ENCODE peak calls at places on chromosomes 4 and X, in nine cellular contexts. One of them, this sample, is unnamed.
A peak's percentile ranks its signal among the peaks of the same experiment; 100 is the strongest.

GRCh38 chr4:26248647-26249046 is 72.2 kb upstream of the RBPJ start:
- DNase-seq in mucosa of descending colon: peak; percentile 63
- DNase-seq in heart left ventricle: peak; percentile 34
- DNase-seq in pancreas: no peak
- DNase-seq in thyroid gland: no peak
- DNase-seq in heart right ventricle: peak; percentile 64
- DNase-seq in body of pancreas: peak; percentile 48
- DNase-seq in HCT116: no peak
- DNase-seq in CD8-positive, alpha-beta memory T cell: no peak
- DNase-seq in this sample: peak; percentile 63

GRCh38 chrX:154349359-154349935 is 25.0 kb downstream of the FLNA start:
- DNase-seq in mucosa of descending colon: no peak
- DNase-seq in heart left ventricle: no peak
- DNase-seq in pancreas: no peak
- DNase-seq in thyroid gland: no peak
- DNase-seq in heart right ventricle: no peak
- DNase-seq in body of pancreas: no peak
- DNase-seq in HCT116: no peak
- DNase-seq in CD8-positive, alpha-beta memory T cell: no peak
- DNase-seq in this sample: no peak

GRCh38 chr4:78627046-78627965 is 75.7 kb downstream of the ANXA3 start:
- DNase-seq in mucosa of descending colon: no peak
- DNase-seq in heart left ventricle: no peak
- DNase-seq in pancreas: no peak
- DNase-seq in thyroid gland: peak; percentile 14
- DNase-seq in heart right ventricle: no peak
- DNase-seq in body of pancreas: no peak
- DNase-seq in HCT116: no peak
- DNase-seq in CD8-positive, alpha-beta memory T cell: no peak
- DNase-seq in this sample: no peak

GRCh38 chrX:65697915-65698796 is 30.7 kb downstream of the MSN start:
- DNase-seq in mucosa of descending colon: peak; percentile 42
- DNase-seq in heart left ventricle: peak; percentile 61
- DNase-seq in pancreas: no peak
- DNase-seq in thyroid gland: peak; percentile 77
- DNase-seq in heart right ventricle: peak; percentile 61
- DNase-seq in body of pancreas: peak; percentile 13
- DNase-seq in HCT116: no peak
- DNase-seq in CD8-positive, alpha-beta memory T cell: peak; percentile 53
- DNase-seq in this sample: peak; percentile 45

GRCh38 chrX:11438767-11439166 is 145.6 kb downstream of the AMELX start:
- DNase-seq in mucosa of descending colon: no peak
- DNase-seq in heart left ventricle: no peak
- DNase-seq in pancreas: no peak
- DNase-seq in thyroid gland: no peak
- DNase-seq in heart right ventricle: no peak
- DNase-seq in body of pancreas: no peak
- DNase-seq in HCT116: no peak
- DNase-seq in CD8-positive, alpha-beta memory T cell: no peak
- DNase-seq in this sample: no peak

GRCh38 chr4:19693949-19694597 is 557.6 kb upstream of the SLIT2 start:
- DNase-seq in mucosa of descending colon: no peak
- DNase-seq in heart left ventricle: peak; percentile 11
- DNase-seq in pancreas: no peak
- DNase-seq in thyroid gland: no peak
- DNase-seq in heart right ventricle: peak; percentile 29
- DNase-seq in body of pancreas: no peak
- DNase-seq in HCT116: no peak
- DNase-seq in CD8-positive, alpha-beta memory T cell: no peak
- DNase-seq in this sample: no peak

GRCh38 chrX:50988649-50989048 is 78.1 kb downstream of the BMP15 start:
- DNase-seq in mucosa of descending colon: peak; percentile 32
- DNase-seq in heart left ventricle: no peak
- DNase-seq in pancreas: no peak
- DNase-seq in thyroid gland: peak; percentile 14
- DNase-seq in heart right ventricle: peak; percentile 3
- DNase-seq in body of pancreas: peak; percentile 54
- DNase-seq in HCT116: no peak
- DNase-seq in CD8-positive, alpha-beta memory T cell: no peak
- DNase-seq in this sample: peak; percentile 30

GRCh38 chr4:102623622-102624021 is 122.5 kb downstream of the NFKB1 start:
- DNase-seq in mucosa of descending colon: no peak
- DNase-seq in heart left ventricle: no peak
- DNase-seq in pancreas: no peak
- DNase-seq in thyroid gland: no peak
- DNase-seq in heart right ventricle: no peak
- DNase-seq in body of pancreas: peak; percentile 26
- DNase-seq in HCT116: peak; percentile 28
- DNase-seq in CD8-positive, alpha-beta memory T cell: no peak
- DNase-seq in this sample: no peak

GRCh38 chr4:180557348-180557747 is 1685.9 kb upstream of the TENM3 start:
- DNase-seq in mucosa of descending colon: no peak
- DNase-seq in heart left ventricle: no peak
- DNase-seq in pancreas: no peak
- DNase-seq in thyroid gland: no peak
- DNase-seq in heart right ventricle: no peak
- DNase-seq in body of pancreas: no peak
- DNase-seq in HCT116: peak; percentile 15
- DNase-seq in CD8-positive, alpha-beta memory T cell: no peak
- DNase-seq in this sample: no peak

GRCh38 chrX:137743414-137743813 is 177.5 kb downstream of the ZIC3 start:
- DNase-seq in mucosa of descending colon: no peak
- DNase-seq in heart left ventricle: no peak
- DNase-seq in pancreas: no peak
- DNase-seq in thyroid gland: no peak
- DNase-seq in heart right ventricle: no peak
- DNase-seq in body of pancreas: no peak
- DNase-seq in HCT116: no peak
- DNase-seq in CD8-positive, alpha-beta memory T cell: no peak
- DNase-seq in this sample: no peak

GRCh38 chrX:137746289-137746688 is 180.4 kb downstream of the ZIC3 start:
- DNase-seq in mucosa of descending colon: no peak
- DNase-seq in heart left ventricle: no peak
- DNase-seq in pancreas: no peak
- DNase-seq in thyroid gland: no peak
- DNase-seq in heart right ventricle: no peak
- DNase-seq in body of pancreas: no peak
- DNase-seq in HCT116: no peak
- DNase-seq in CD8-positive, alpha-beta memory T cell: no peak
- DNase-seq in this sample: no peak

GRCh38 chrX:137748827-137749226 is 182.9 kb downstream of the ZIC3 start:
- DNase-seq in mucosa of descending colon: no peak
- DNase-seq in heart left ventricle: no peak
- DNase-seq in pancreas: no peak
- DNase-seq in thyroid gland: no peak
- DNase-seq in heart right ventricle: no peak
- DNase-seq in body of pancreas: no peak
- DNase-seq in HCT116: no peak
- DNase-seq in CD8-positive, alpha-beta memory T cell: no peak
- DNase-seq in this sample: no peak

GRCh38 chrX:137747231-137747630 is 181.3 kb downstream of the ZIC3 start:
- DNase-seq in mucosa of descending colon: no peak
- DNase-seq in heart left ventricle: no peak
- DNase-seq in pancreas: no peak
- DNase-seq in thyroid gland: no peak
- DNase-seq in heart right ventricle: no peak
- DNase-seq in body of pancreas: no peak
- DNase-seq in HCT116: no peak
- DNase-seq in CD8-positive, alpha-beta memory T cell: no peak
- DNase-seq in this sample: no peak

GRCh38 chrX:137749282-137749681 is 183.4 kb downstream of the ZIC3 start:
- DNase-seq in mucosa of descending colon: no peak
- DNase-seq in heart left ventricle: no peak
- DNase-seq in pancreas: no peak
- DNase-seq in thyroid gland: no peak
- DNase-seq in heart right ventricle: no peak
- DNase-seq in body of pancreas: no peak
- DNase-seq in HCT116: no peak
- DNase-seq in CD8-positive, alpha-beta memory T cell: no peak
- DNase-seq in this sample: no peak
- H3K4me3 ChIP-seq in mucosa of descending colon: no peak overlapping the region
- H3K4me3 ChIP-seq in heart left ventricle: no peak overlapping the region
- H3K4me3 ChIP-seq in pancreas: no peak overlapping the region
- H3K4me3 ChIP-seq in thyroid gland: no peak overlapping the region
- H3K4me3 ChIP-seq in heart right ventricle: no peak overlapping the region
- H3K4me3 ChIP-seq in body of pancreas: no peak overlapping the region
- H3K4me3 ChIP-seq in HCT116: no peak overlapping the region
- H3K4me3 ChIP-seq in CD8-positive, alpha-beta memory T cell: no peak overlapping the region
- H3K4me3 ChIP-seq in this sample: no peak overlapping the region

GRCh38 chrX:125646195-125646594 is 326.5 kb downstream of the TEX13C start:
- DNase-seq in mucosa of descending colon: no peak
- DNase-seq in heart left ventricle: no peak
- DNase-seq in pancreas: no peak
- DNase-seq in thyroid gland: no peak
- DNase-seq in heart right ventricle: no peak
- DNase-seq in body of pancreas: no peak
- DNase-seq in HCT116: no peak
- DNase-seq in CD8-positive, alpha-beta memory T cell: no peak
- DNase-seq in this sample: no peak

GRCh38 chrX:125651426-125651825 is 331.8 kb downstream of the TEX13C start:
- DNase-seq in mucosa of descending colon: no peak
- DNase-seq in heart left ventricle: no peak
- DNase-seq in pancreas: no peak
- DNase-seq in thyroid gland: no peak
- DNase-seq in heart right ventricle: no peak
- DNase-seq in body of pancreas: no peak
- DNase-seq in HCT116: no peak
- DNase-seq in CD8-positive, alpha-beta memory T cell: no peak
- DNase-seq in this sample: no peak
- H3K4me1 ChIP-seq in mucosa of descending colon: no peaks in the 10 kb centered on the region
- H3K4me1 ChIP-seq in heart left ventricle: no peaks in the 10 kb centered on the region
- H3K4me1 ChIP-seq in pancreas: no peaks in the 10 kb centered on the region
- H3K4me1 ChIP-seq in thyroid gland: no peaks in the 10 kb centered on the region
- H3K4me1 ChIP-seq in heart right ventricle: no peaks in the 10 kb centered on the region
- H3K4me1 ChIP-seq in body of pancreas: no peaks in the 10 kb centered on the region
- H3K4me1 ChIP-seq in HCT116: no peaks in the 10 kb centered on the region
- H3K4me1 ChIP-seq in CD8-positive, alpha-beta memory T cell: no peaks in the 10 kb centered on the region
- H3K4me1 ChIP-seq in this sample: no peaks in the 10 kb centered on the region

GRCh38 chr4:113564493-113564892 is 197.0 kb downstream of the CAMK2D start:
- DNase-seq in mucosa of descending colon: no peak
- DNase-seq in heart left ventricle: no peak
- DNase-seq in pancreas: no peak
- DNase-seq in thyroid gland: no peak
- DNase-seq in heart right ventricle: no peak
- DNase-seq in body of pancreas: no peak
- DNase-seq in HCT116: no peak
- DNase-seq in CD8-positive, alpha-beta memory T cell: no peak
- DNase-seq in this sample: no peak
- H3K4me3 ChIP-seq in mucosa of descending colon: no peak overlapping the region
- H3K4me3 ChIP-seq in heart left ventricle: no peak overlapping the region
- H3K4me3 ChIP-seq in pancreas: no peak overlapping the region
- H3K4me3 ChIP-seq in thyroid gland: no peak overlapping the region
- H3K4me3 ChIP-seq in heart right ventricle: no peak overlapping the region
- H3K4me3 ChIP-seq in body of pancreas: no peak overlapping the region
- H3K4me3 ChIP-seq in HCT116: no peak overlapping the region
- H3K4me3 ChIP-seq in CD8-positive, alpha-beta memory T cell: no peak overlapping the region
- H3K4me3 ChIP-seq in this sample: no peak overlapping the region

DNA sequence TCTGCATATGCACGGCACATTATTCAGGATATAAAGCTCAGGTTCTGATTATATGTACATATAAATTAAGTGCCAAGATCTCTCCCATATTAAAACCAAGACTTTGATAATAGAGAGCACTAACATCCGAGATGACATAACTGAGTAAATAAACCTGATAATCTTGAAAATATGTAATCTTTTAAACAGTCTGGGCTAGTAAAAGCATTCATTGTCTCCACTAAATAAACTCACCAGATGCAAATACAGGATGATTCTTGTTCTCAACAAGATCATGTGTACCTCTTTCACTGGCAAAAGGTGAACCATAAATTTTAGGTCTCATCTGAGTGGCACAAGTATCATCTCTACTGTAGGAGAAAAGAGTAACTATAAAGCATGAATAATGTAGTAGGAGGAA is 942.2 kb downstream of the TRAM1L1 start:
- DNase-seq in mucosa of descending colon: no peak
- DNase-seq in heart left ventricle: no peak
- DNase-seq in pancreas: no peak
- DNase-seq in thyroid gland: no peak
- DNase-seq in heart right ventricle: no peak
- DNase-seq in body of pancreas: no peak
- DNase-seq in HCT116: no peak
- DNase-seq in CD8-positive, alpha-beta memory T cell: no peak
- DNase-seq in this sample: no peak
- H3K4me1 ChIP-seq in mucosa of descending colon: no peaks in the 10 kb centered on the region
- H3K4me1 ChIP-seq in heart left ventricle: no peaks in the 10 kb centered on the region
- H3K4me1 ChIP-seq in pancreas: no peaks in the 10 kb centered on the region
- H3K4me1 ChIP-seq in thyroid gland: no peaks in the 10 kb centered on the region
- H3K4me1 ChIP-seq in heart right ventricle: no peaks in the 10 kb centered on the region
- H3K4me1 ChIP-seq in body of pancreas: no peaks in the 10 kb centered on the region
- H3K4me1 ChIP-seq in HCT116: no peaks in the 10 kb centered on the region
- H3K4me1 ChIP-seq in CD8-positive, alpha-beta memory T cell: no peaks in the 10 kb centered on the region
- H3K4me1 ChIP-seq in this sample: no peaks in the 10 kb centered on the region